ENCODE peak calls at places on chromosomes 4 and X, in five cellular contexts. One of them, this sample, is unnamed.

GRCh38 chrX:134933248-134933647 is 57.5 kb upstream of the SMIM10 start:
- DNase-seq in NCI-H1092 treated with DMSO at 0.1 percent for 48 hours: peak
- DNase-seq in GM04504: no peak
- DNase-seq in stimulated activated CD8-positive, alpha-beta memory T cell treated with anti-CD3 and anti-CD28 coated beads, Interleukin-4, amount 100 ng/mL, for 4 hours: no peak
- DNase-seq in kidney epithelial cell: no peak
- DNase-seq in this sample: no peak

GRCh38 chr4:89788243-89789072 is 48.5 kb downstream of the SNCA start:
- DNase-seq in NCI-H1092 treated with DMSO at 0.1 percent for 48 hours: peak
- DNase-seq in GM04504: no peak
- DNase-seq in stimulated activated CD8-positive, alpha-beta memory T cell treated with anti-CD3 and anti-CD28 coated beads, Interleukin-4, amount 100 ng/mL, for 4 hours: no peak
- DNase-seq in kidney epithelial cell: no peak
- DNase-seq in this sample: no peak

GRCh38 chrX:72358313-72358712 is 52.6 kb upstream of the CITED1 start:
- DNase-seq in NCI-H1092 treated with DMSO at 0.1 percent for 48 hours: no peak
- DNase-seq in GM04504: no peak
- DNase-seq in stimulated activated CD8-positive, alpha-beta memory T cell treated with anti-CD3 and anti-CD28 coated beads, Interleukin-4, amount 100 ng/mL, for 4 hours: no peak
- DNase-seq in kidney epithelial cell: no peak
- DNase-seq in this sample: peak

GRCh38 chrX:153687121-153688039 is at the start of gene SLC6A8:
- DNase-seq in NCI-H1092 treated with DMSO at 0.1 percent for 48 hours: peak
- DNase-seq in GM04504: peak
- DNase-seq in stimulated activated CD8-positive, alpha-beta memory T cell treated with anti-CD3 and anti-CD28 coated beads, Interleukin-4, amount 100 ng/mL, for 4 hours: no peak
- DNase-seq in kidney epithelial cell: no peak
- DNase-seq in this sample: peak

GRCh38 chr4:10587296-10587695 is 97.3 kb downstream of the CLNK start:
- DNase-seq in NCI-H1092 treated with DMSO at 0.1 percent for 48 hours: no peak
- DNase-seq in GM04504: no peak
- DNase-seq in stimulated activated CD8-positive, alpha-beta memory T cell treated with anti-CD3 and anti-CD28 coated beads, Interleukin-4, amount 100 ng/mL, for 4 hours: no peak
- DNase-seq in kidney epithelial cell: no peak
- DNase-seq in this sample: no peak

GRCh38 chrX:18042776-18043175 is 177.9 kb downstream of the BEND2 start:
- DNase-seq in NCI-H1092 treated with DMSO at 0.1 percent for 48 hours: no peak
- DNase-seq in GM04504: no peak
- DNase-seq in stimulated activated CD8-positive, alpha-beta memory T cell treated with anti-CD3 and anti-CD28 coated beads, Interleukin-4, amount 100 ng/mL, for 4 hours: no peak
- DNase-seq in kidney epithelial cell: no peak
- DNase-seq in this sample: no peak

GRCh38 chrX:151985955-151986354 is 11.5 kb upstream of the GABRE start:
- DNase-seq in NCI-H1092 treated with DMSO at 0.1 percent for 48 hours: no peak
- DNase-seq in GM04504: peak
- DNase-seq in stimulated activated CD8-positive, alpha-beta memory T cell treated with anti-CD3 and anti-CD28 coated beads, Interleukin-4, amount 100 ng/mL, for 4 hours: no peak
- DNase-seq in kidney epithelial cell: no peak
- DNase-seq in this sample: no peak

GRCh38 chrX:136346506-136346905 is 45.7 kb downstream of the ADGRG4 start:
- DNase-seq in NCI-H1092 treated with DMSO at 0.1 percent for 48 hours: no peak
- DNase-seq in GM04504: no peak
- DNase-seq in stimulated activated CD8-positive, alpha-beta memory T cell treated with anti-CD3 and anti-CD28 coated beads, Interleukin-4, amount 100 ng/mL, for 4 hours: no peak
- DNase-seq in kidney epithelial cell: no peak
- DNase-seq in this sample: no peak

GRCh38 chrX:102963955-102964354 is 26.9 kb downstream of the RAB40AL start:
- DNase-seq in NCI-H1092 treated with DMSO at 0.1 percent for 48 hours: no peak
- DNase-seq in GM04504: no peak
- DNase-seq in stimulated activated CD8-positive, alpha-beta memory T cell treated with anti-CD3 and anti-CD28 coated beads, Interleukin-4, amount 100 ng/mL, for 4 hours: no peak
- DNase-seq in kidney epithelial cell: no peak
- DNase-seq in this sample: no peak